ENCODE peak calls at places on chromosomes 7 and 10, in eight cellular contexts. B is H1, X is K562, W is HCT116, D is A549, Z is endothelial cell of umbilical vein, H is HepG2, G is GM12878. M is an unnamed sample.

GRCh38 chr7:149856-150636 is 42.3 kb upstream of the FAM20C start:
- DNase-seq in B (no peak), X (no peak), W (no peak), D (no peak), Z (no peak), H (no peak), G (no peak), M (peak)

GRCh38 chr7:102450242-102450641 is 14.4 kb downstream of the ALKBH4 start:
- DNase-seq in B (no peak), X (no peak), W (no peak), D (no peak), Z (no peak), H (no peak), G (no peak), M (no peak)

GRCh38 chr10:47146571-47146970 is 153.4 kb upstream of the GDF10 start:
- DNase-seq in B (no peak), X (no peak), W (no peak), D (no peak), Z (no peak), H (no peak), G (no peak), M (no peak)

GRCh38 chr7:45366432-45366831 is 207.7 kb upstream of the ADCY1 start:
- DNase-seq in B (no peak), X (no peak), W (no peak), D (no peak), Z (no peak), H (no peak), G (no peak), M (no peak)

GRCh38 chr10:70765794-70766594 is 19.2 kb downstream of the TBATA start:
- DNase-seq in B (no peak), X (no peak), W (no peak), D (no peak), Z (no peak), H (no peak), G (no peak), M (no peak)

GRCh38 chr7:140704205-140704604 is 7.7 kb downstream of the NDUFB2 start:
- DNase-seq in B (no peak), X (no peak), W (no peak), D (no peak), Z (no peak), H (no peak), G (no peak), M (no peak)

GRCh38 chr10:125102821-125103220 is 57.5 kb downstream of the CTBP2 start:
- DNase-seq in B (no peak), X (no peak), W (no peak), D (no peak), Z (no peak), H (no peak), G (no peak), M (no peak)

GRCh38 chr7:20307119-20307518 is 23.6 kb upstream of the ITGB8 start:
- DNase-seq in B (no peak), X (peak), W (no peak), D (peak), Z (peak), H (no peak), G (peak), M (no peak)

GRCh38 chr7:2209146-2209960 is 23.4 kb downstream of the MAD1L1 start:
- DNase-seq in B (peak), X (peak), W (no peak), D (peak), Z (peak), H (peak), G (peak), M (peak)

GRCh38 chr7:55078465-55079372 is 59.9 kb downstream of the EGFR start:
- DNase-seq in B (no peak), X (peak), W (no peak), D (peak), Z (no peak), H (peak), G (no peak), M (no peak)

GRCh38 chr7:36944843-36945242 is 220.5 kb upstream of the AOAH start:
- DNase-seq in B (no peak), X (no peak), W (no peak), D (no peak), Z (no peak), H (no peak), G (no peak), M (no peak)

GRCh38 chr7:13132314-13132713 is 444.9 kb downstream of the ARL4A start:
- DNase-seq in B (no peak), X (no peak), W (no peak), D (no peak), Z (no peak), H (no peak), G (no peak), M (no peak)

GRCh38 chr10:130871406-130871805 is 440.1 kb downstream of the TCERG1L start:
- DNase-seq in B (no peak), X (no peak), W (no peak), D (no peak), Z (no peak), H (no peak), G (no peak), M (no peak)

GRCh38 chr7:130277763-130278643 is 11.3 kb downstream of the CPA2 start:
- DNase-seq in B (no peak), X (peak), W (peak), D (peak), Z (peak), H (peak), G (no peak), M (peak)

GRCh38 chr10:74738985-74739567 is 87.3 kb upstream of the KAT6B start:
- DNase-seq in B (no peak), X (peak), W (no peak), D (peak), Z (peak), H (peak), G (peak), M (peak)

GRCh38 chr7:100493476-100494264 is 9.9 kb downstream of the NYAP1 start:
- DNase-seq in B (no peak), X (peak), W (no peak), D (no peak), Z (peak), H (peak), G (no peak), M (peak)

GRCh38 chr10:129365767-129366400 is 101.2 kb upstream of the MGMT start:
- DNase-seq in B (no peak), X (peak), W (peak), D (peak), Z (no peak), H (no peak), G (no peak), M (peak)

GRCh38 chr7:147579148-147579547 is 1011.4 kb upstream of the C7orf33 start:
- DNase-seq in B (no peak), X (no peak), W (no peak), D (no peak), Z (no peak), H (no peak), G (no peak), M (no peak)

GRCh38 chr7:134778941-134779740 is at the start of gene CALD1:
- DNase-seq in B (peak), X (no peak), W (peak), D (peak), Z (peak), H (peak), G (no peak), M (no peak)

GRCh38 chr10:8790390-8790789 is 735.9 kb downstream of the GATA3 start:
- DNase-seq in B (no peak), X (no peak), W (no peak), D (no peak), Z (peak), H (no peak), G (no peak), M (no peak)

GRCh38 chr10:112283100-112283499 is at the start of gene TECTB:
- DNase-seq in B (no peak), X (no peak), W (no peak), D (no peak), Z (no peak), H (no peak), G (no peak), M (no peak)

GRCh38 chr7:50356212-50356944 is 51.9 kb downstream of the IKZF1 start:
- DNase-seq in B (no peak), X (peak), W (no peak), D (no peak), Z (no peak), H (no peak), G (no peak), M (peak)
- TF ChIP-seq POLR2A in B (no peak), X (no peak), W (no peak), D (no peak), Z (no peak), H (no peak), G (no peak), M (no peak)

GRCh38 chr10:78196964-78197363 is 163.3 kb downstream of the RPS24 start:
- DNase-seq in B (no peak), X (no peak), W (no peak), D (peak), Z (no peak), H (no peak), G (peak), M (no peak)
- TF ChIP-seq MAX in B (no peak), X (no peak), W (no peak), D (no peak), Z (no peak), H (no peak), G (no peak), M (no peak)

GRCh38 chr7:16753932-16754571 is 497 bp downstream of the TSPAN13 start:
- DNase-seq in B (no peak), X (peak), W (no peak), D (no peak), Z (peak), H (peak), G (no peak), M (peak)
- TF ChIP-seq POLR2A in B (no peak), X (no peak), W (no peak), D (no peak), Z (no peak), H (no peak), G (no peak), M (no peak)

GRCh38 chr10:13955426-13955825 is 368.7 kb downstream of the PRPF18 start:
- DNase-seq in B (no peak), X (no peak), W (no peak), D (no peak), Z (no peak), H (no peak), G (no peak), M (no peak)
- TF ChIP-seq MAX in B (no peak), X (no peak), W (no peak), D (no peak), Z (no peak), H (no peak), G (no peak), M (no peak)

GRCh38 chr7:150572496-150572895 is 5.3 kb downstream of the GIMAP4 start:
- DNase-seq in B (no peak), X (no peak), W (no peak), D (no peak), Z (no peak), H (no peak), G (no peak), M (no peak)
- TF ChIP-seq POLR2A in B (no peak), X (no peak), W (no peak), D (no peak), Z (no peak), H (no peak), G (no peak), M (no peak)

DNA sequence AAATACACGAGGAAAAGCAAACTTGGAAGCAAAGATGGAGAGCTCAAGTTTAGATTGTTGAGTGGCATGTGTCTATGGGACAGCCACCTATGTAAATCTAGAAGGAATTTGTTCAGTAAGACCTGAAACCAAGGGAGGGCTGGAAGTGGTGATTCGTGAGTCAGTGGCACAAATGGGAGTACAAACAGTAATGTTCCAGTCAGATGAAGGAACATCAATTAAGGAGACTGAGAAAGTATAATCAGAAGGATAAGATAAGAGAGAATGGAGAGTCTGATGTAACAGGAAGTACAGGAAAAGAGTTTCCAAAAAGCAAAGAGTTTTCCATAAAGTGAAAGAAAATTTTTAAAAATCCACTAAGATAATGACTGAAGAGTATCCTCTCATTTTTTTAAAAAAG is 544.2 kb downstream of the KIF20B start:
- DNase-seq in B (no peak), X (no peak), W (no peak), D (no peak), Z (no peak), H (no peak), G (no peak), M (no peak)
- TF ChIP-seq MAX in B (no peak), X (no peak), W (no peak), D (no peak), Z (no peak), H (no peak), G (no peak), M (no peak)

GRCh38 chr7:17685141-17685540 is 255.2 kb downstream of the SNX13 start:
- DNase-seq in B (no peak), X (no peak), W (no peak), D (no peak), Z (no peak), H (no peak), G (no peak), M (no peak)
- TF ChIP-seq POLR2A in B (no peak), X (no peak), W (no peak), D (no peak), Z (no peak), H (no peak), G (no peak), M (no peak)

M was measured in NB4.